ENCODE peak calls at places on chromosomes 16 and 17, in ten cellular contexts. Q is GDM1; T is stimulated activated CD4-positive, alpha-beta T cell treated with anti-CD3 and anti-CD28 coated beads, Interleukin-1b, Interleukin-23, amount 100 ng/mL, for 1 hour; C is fibroblast of gingiva; S is HEK293T; K is endodermal cell; R is heart left ventricle; Y is RPMI8226; I is activated CD4-positive, alpha-beta T cell treated with anti-CD3 and anti-CD28 coated beads for 48 hours; H is GM18507. B is an unnamed sample.

GRCh38 chr17:59266748-59267147 is 46.4 kb downstream of the GDPD1 start:
- DNase-seq in H (no peak), R (no peak), Y (no peak), C (peak; percentile 21), T (no peak), S (no peak), K (no peak), Q (no peak), I (no peak), B (no peak)

GRCh38 chr17:79845601-79845949 is 6.3 kb upstream of the CBX4 start:
- DNase-seq in K (no peak), I (no peak), Y (no peak), H (no peak), R (peak; percentile 27), C (no peak), S (no peak), Q (peak; percentile 25), T (no peak), B (no peak)

GRCh38 chr17:76556759-76557367 is 17.0 kb downstream of the PRCD start:
- DNase-seq in H (no peak), Y (peak; percentile 54), T (no peak), S (no peak), C (peak; percentile 64), Q (no peak), R (peak; percentile 33), I (peak; percentile 37), K (peak; percentile 52), B (no peak)

GRCh38 chr16:25413133-25413532 is 155.5 kb upstream of the ZKSCAN2 start:
- DNase-seq in Y (no peak), H (no peak), I (no peak), Q (no peak), R (no peak), T (no peak), S (no peak), C (no peak), K (no peak), B (no peak)

GRCh38 chr17:42233148-42233547 is 38.9 kb upstream of the GHDC start:
- DNase-seq in S (no peak), R (no peak), Y (no peak), T (no peak), I (no peak), C (no peak), Q (no peak), K (no peak), H (no peak), B (no peak)

GRCh38 chr17:37488607-37489196 is 989 bp upstream of the DUSP14 start:
- DNase-seq in K (peak; percentile 95), C (peak; percentile 92), T (peak; percentile 28), H (no peak), Q (no peak), S (peak; percentile 19), R (peak; percentile 84), Y (peak; percentile 93), I (peak; percentile 79), B (peak; percentile 93)

GRCh38 chr16:14399397-14400284 is 230.4 kb downstream of the PARN start:
- DNase-seq in S (no peak), H (no peak), Q (peak; percentile 35), Y (peak; percentile 29), K (no peak), C (peak; percentile 91), T (no peak), R (peak; percentile 65), I (no peak), B (peak; percentile 93)

GRCh38 chr17:36118477-36119353 is 15.1 kb downstream of the CCL4 start:
- DNase-seq in C (no peak), S (no peak), R (no peak), Y (peak; percentile 85), I (no peak), H (no peak), Q (no peak), T (no peak), K (no peak), B (no peak)

GRCh38 chr16:5175263-5175662 is 77.7 kb upstream of the EEF2KMT start:
- DNase-seq in C (no peak), S (no peak), K (no peak), H (no peak), R (no peak), I (no peak), Y (no peak), Q (no peak), T (no peak), B (no peak)

GRCh38 chr17:29585080-29585751 is 4.2 kb downstream of the GIT1 start:
- DNase-seq in K (peak; percentile 72), C (no peak), Y (no peak), R (peak; percentile 76), Q (no peak), I (no peak), T (no peak), H (no peak), S (no peak), B (no peak)

GRCh38 chr16:1073566-1074378 is 1.2 kb downstream of the SSTR5 start:
- DNase-seq in C (no peak), K (peak; percentile 74), Y (no peak), I (no peak), S (no peak), Q (no peak), T (no peak), R (no peak), H (no peak), B (no peak)

GRCh38 chr17:10316986-10317834 is 55.6 kb downstream of the MYH13 start:
- DNase-seq in S (peak; percentile 57), T (no peak), R (peak; percentile 68), K (peak; percentile 94), I (peak; percentile 15), Y (peak; percentile 45), C (no peak), Q (no peak), H (peak; percentile 55), B (peak; percentile 2)

GRCh38 chr17:72514321-72514861 is 393.6 kb downstream of the SOX9 start:
- DNase-seq in K (no peak), R (no peak), Q (no peak), H (no peak), T (no peak), I (no peak), S (no peak), Y (no peak), C (no peak), B (no peak)

GRCh38 chr17:81173761-81174160 is 7.7 kb upstream of the AATK start:
- DNase-seq in Q (no peak), T (no peak), H (no peak), C (peak; percentile 78), Y (no peak), I (no peak), S (no peak), R (no peak), K (no peak), B (peak; percentile 61)

GRCh38 chr16:58084635-58085034 is 44.5 kb downstream of the CFAP20 start:
- DNase-seq in Q (no peak), S (no peak), I (no peak), H (no peak), T (no peak), Y (no peak), R (no peak), C (no peak), K (no peak), B (no peak)

GRCh38 chr16:85718682-85719081 is 29.9 kb upstream of the GINS2 start:
- DNase-seq in Q (no peak), S (peak; percentile 61), H (no peak), C (no peak), T (no peak), Y (peak; percentile 47), K (peak; percentile 88), R (no peak), I (peak; percentile 27), B (peak; percentile 31)

GRCh38 chr17:41013181-41013580 is 4.3 kb upstream of the KRTAP3-1 start:
- DNase-seq in I (no peak), Q (no peak), S (no peak), C (no peak), H (no peak), Y (no peak), R (no peak), T (no peak), K (no peak), B (peak; percentile 87)

GRCh38 chr16:81814751-81815428 is 35.8 kb downstream of the PLCG2 start:
- DNase-seq in C (no peak), H (no peak), R (no peak), Q (no peak), K (no peak), S (no peak), T (no peak), I (no peak), Y (no peak), B (no peak)

GRCh38 chr17:77332981-77333685 is 192.4 kb downstream of the SEC14L1 start:
- DNase-seq in Y (no peak), H (no peak), I (peak; percentile 60), K (no peak), S (no peak), T (no peak), Q (no peak), R (no peak), C (peak; percentile 93), B (peak; percentile 95)

GRCh38 chr17:45006927-45007461 is 38.9 kb upstream of the C1QL1 start:
- DNase-seq in S (no peak), K (peak; percentile 82), Y (no peak), R (no peak), Q (no peak), H (no peak), I (no peak), C (peak; percentile 30), T (no peak), B (peak; percentile 25)

GRCh38 chr16:49557070-49557446 is 183.5 kb downstream of the C16orf78 start:
- DNase-seq in S (no peak), K (peak; percentile 92), H (no peak), I (no peak), T (no peak), R (no peak), Y (no peak), Q (no peak), C (no peak), B (no peak)

GRCh38 chr17:66415366-66416206 is 113.2 kb downstream of the PRKCA start:
- DNase-seq in Y (no peak), I (no peak), S (no peak), H (no peak), Q (no peak), T (no peak), C (no peak), R (no peak), K (no peak), B (no peak)

GRCh38 chr16:23105309-23105708 is 43.9 kb downstream of the USP31 start:
- DNase-seq in H (no peak), I (no peak), R (no peak), K (no peak), S (no peak), C (no peak), T (no peak), Y (no peak), Q (no peak), B (no peak)

GRCh38 chr17:3955373-3955978 is 8.8 kb downstream of the ATP2A3 start:
- DNase-seq in K (no peak), I (no peak), Q (no peak), R (no peak), T (no peak), Y (no peak), S (no peak), C (no peak), H (no peak), B (no peak)

GRCh38 chr16:8370374-8371015 is 219.8 kb downstream of the TMEM114 start:
- DNase-seq in Y (no peak), C (no peak), S (no peak), I (no peak), H (no peak), K (no peak), T (no peak), R (no peak), Q (no peak), B (no peak)

GRCh38 chr17:1030684-1031557 is 34.0 kb downstream of the TIMM22 start:
- DNase-seq in H (no peak), S (no peak), I (no peak), K (no peak), Y (no peak), T (no peak), R (no peak), C (peak; percentile 62), Q (no peak), B (peak; percentile 55)

GRCh38 chr16:70395345-70395901 is 43.5 kb downstream of the ST3GAL2 start:
- DNase-seq in T (peak; percentile 43), H (peak; percentile 56), I (peak; percentile 79), K (peak; percentile 97), R (peak; percentile 77), C (peak; percentile 24), Q (no peak), S (peak; percentile 78), Y (peak; percentile 78), B (no peak)

GRCh38 chr17:79531191-79531590 is 79.7 kb downstream of the RBFOX3 start:
- DNase-seq in T (no peak), S (no peak), R (no peak), H (no peak), Q (no peak), Y (no peak), I (no peak), C (no peak), K (no peak), B (no peak)